ENCODE peak calls at places on chromosomes 7 and 10, in five cellular contexts. T is fibroblast of lung, Y is tibial artery, C is stomach, W is Panc1. X is an unnamed sample.

GRCh38 chr7:73521636-73522080 is 435 bp downstream of the BAZ1B start:
- DNase-seq in W (no peak), T (no peak), Y (no peak), C (peak; percentile 61), X (peak; percentile 59)

GRCh38 chr7:103658055-103659010 is 212.3 kb upstream of the SLC26A5 start:
- DNase-seq in W (no peak), C (no peak), Y (no peak), T (no peak), X (no peak)

GRCh38 chr10:72088879-72089585 is 681 bp upstream of the SPOCK2 start:
- DNase-seq in W (no peak), Y (no peak), T (peak; percentile 60), C (no peak), X (no peak)

GRCh38 chr7:42694894-42695553 is 216.8 kb downstream of the C7orf25 start:
- DNase-seq in T (peak; percentile 28), C (peak; percentile 62), W (no peak), Y (no peak), X (no peak)

GRCh38 chr10:118259288-118259906 is 82.7 kb downstream of the FAM204A start:
- DNase-seq in W (no peak), T (peak; percentile 15), Y (no peak), C (peak; percentile 31), X (no peak)

GRCh38 chr7:50584793-50585399 is 19.7 kb upstream of the DDC start:
- DNase-seq in Y (no peak), C (no peak), W (no peak), T (no peak), X (no peak)

GRCh38 chr7:48035967-48036478 is 680 bp downstream of the C7orf57 start:
- DNase-seq in C (no peak), Y (no peak), W (no peak), T (peak; percentile 35), X (peak; percentile 11)

GRCh38 chr10:96890172-96890513 is 58.0 kb downstream of the LCOR start:
- DNase-seq in T (no peak), C (no peak), W (no peak), Y (no peak), X (no peak)

GRCh38 chr7:30986331-30986730 is 22.6 kb downstream of the GHRHR start:
- DNase-seq in Y (no peak), W (no peak), T (no peak), C (no peak), X (no peak)

GRCh38 chr10:72567884-72568283 is 58.0 kb downstream of the MICU1 start:
- DNase-seq in C (no peak), Y (no peak), T (peak; percentile 18), W (peak; percentile 46), X (no peak)

GRCh38 chr7:117047496-117047895 is 94.2 kb downstream of the ST7 start:
- DNase-seq in W (no peak), C (no peak), T (peak; percentile 62), Y (no peak), X (no peak)

GRCh38 chr10:84254552-84255137 is 9.8 kb downstream of the RGR start:
- DNase-seq in T (no peak), C (no peak), W (no peak), Y (no peak), X (no peak)

GRCh38 chr10:75187961-75188426 is 22.6 kb upstream of the VDAC2 start:
- DNase-seq in T (peak; percentile 79), C (peak; percentile 64), Y (peak; percentile 66), W (no peak), X (no peak)

GRCh38 chr7:39413866-39414668 is 152.1 kb upstream of the YAE1 start:
- DNase-seq in W (no peak), T (peak; percentile 37), Y (no peak), C (peak; percentile 50), X (no peak)

GRCh38 chr10:77578583-77579227 is 58.9 kb downstream of the KCNMA1 start:
- DNase-seq in Y (no peak), T (no peak), W (no peak), C (no peak), X (no peak)

GRCh38 chr7:33185786-33186185 is 56.4 kb downstream of the BBS9 start:
- DNase-seq in C (no peak), T (peak; percentile 69), W (peak; percentile 48), Y (no peak), X (no peak)

GRCh38 chr10:86958831-86959736 is 685 bp downstream of the SNCG start:
- DNase-seq in C (no peak), T (peak; percentile 69), Y (peak; percentile 88), W (no peak), X (no peak)

GRCh38 chr7:151514461-151515396 is 5.0 kb downstream of the RHEB start:
- DNase-seq in C (no peak), T (peak; percentile 57), W (no peak), Y (no peak), X (no peak)

GRCh38 chr7:44498230-44498954 is 7.9 kb upstream of the NUDCD3 start:
- DNase-seq in Y (no peak), T (no peak), W (no peak), C (no peak), X (no peak)

GRCh38 chr10:107264742-107265141 is 100.2 kb upstream of the SORCS1 start:
- DNase-seq in W (no peak), Y (no peak), C (no peak), T (no peak), X (no peak)

GRCh38 chr10:99529483-99530107 is 3.1 kb upstream of the NKX2-3 start:
- DNase-seq in Y (no peak), T (peak; percentile 34), W (no peak), C (no peak), X (no peak)

GRCh38 chr7:35349001-35349400 is 95.1 kb upstream of the TBX20 start:
- DNase-seq in W (no peak), Y (no peak), T (no peak), C (no peak), X (no peak)
- H3K27ac ChIP-seq in W (no peak overlapping the region), Y (no peak overlapping the region), T (no peak overlapping the region), C (no peak overlapping the region), X (no peak overlapping the region)

DNA sequence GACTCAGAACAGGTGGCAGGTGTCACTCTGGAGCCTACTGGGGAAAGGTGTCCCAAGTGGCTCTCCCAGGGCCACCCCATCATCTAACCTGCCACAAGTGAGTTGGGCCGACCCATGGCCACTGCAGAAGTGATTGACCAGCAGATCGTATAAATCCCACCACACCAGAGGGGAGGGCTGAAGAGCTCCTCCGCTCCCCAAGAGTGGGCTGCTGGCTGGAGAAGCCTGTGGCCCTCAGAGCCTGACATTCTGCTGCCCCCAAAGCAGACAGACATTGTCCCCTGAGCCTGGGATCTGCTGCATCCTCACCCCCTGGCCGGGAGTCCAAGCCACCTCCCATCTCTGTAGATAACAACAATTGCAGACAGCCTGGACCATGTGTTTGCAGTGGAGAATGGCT is 36.7 kb downstream of the ANXA8 start:
- DNase-seq in T (no peak), Y (no peak), C (no peak), W (no peak), X (no peak)
- H3K27ac ChIP-seq in T (no peak overlapping the region), Y (no peak overlapping the region), C (no peak overlapping the region), W (no peak overlapping the region), X (no peak overlapping the region)

GRCh38 chr7:139943391-139943790 is 114.3 kb downstream of the TBXAS1 start:
- DNase-seq in T (no peak), C (no peak), Y (no peak), W (no peak), X (no peak)
- H3K27ac ChIP-seq in T (no peak overlapping the region), C (no peak overlapping the region), Y (no peak overlapping the region), W (no peak overlapping the region), X (no peak overlapping the region)

DNA sequence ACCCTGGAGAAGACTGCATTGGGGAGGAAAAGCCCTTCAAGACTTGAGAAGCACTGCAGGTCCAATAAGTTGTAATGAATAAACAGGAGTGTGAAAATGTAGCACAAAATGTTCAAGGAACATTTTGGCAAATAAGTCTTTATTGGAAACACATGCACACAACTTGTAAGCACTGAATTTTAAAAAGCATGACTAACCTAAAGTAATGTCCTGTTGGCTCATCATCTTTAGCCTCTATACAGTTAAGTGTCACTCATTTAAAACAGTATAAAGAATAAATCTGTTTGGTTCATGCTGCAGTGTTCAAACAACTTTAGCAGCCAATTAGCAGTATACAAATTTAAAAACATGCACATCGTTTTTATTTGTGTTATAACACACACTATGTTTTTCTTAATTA is 108.6 kb downstream of the CDK6 start:
- DNase-seq in T (peak; percentile 19), Y (no peak), W (no peak), C (no peak), X (no peak)
- H3K27ac ChIP-seq in T (no peak overlapping the region), Y (no peak overlapping the region), W (peak overlapping the region; percentile 6), C (no peak overlapping the region), X (no peak overlapping the region)

DNA sequence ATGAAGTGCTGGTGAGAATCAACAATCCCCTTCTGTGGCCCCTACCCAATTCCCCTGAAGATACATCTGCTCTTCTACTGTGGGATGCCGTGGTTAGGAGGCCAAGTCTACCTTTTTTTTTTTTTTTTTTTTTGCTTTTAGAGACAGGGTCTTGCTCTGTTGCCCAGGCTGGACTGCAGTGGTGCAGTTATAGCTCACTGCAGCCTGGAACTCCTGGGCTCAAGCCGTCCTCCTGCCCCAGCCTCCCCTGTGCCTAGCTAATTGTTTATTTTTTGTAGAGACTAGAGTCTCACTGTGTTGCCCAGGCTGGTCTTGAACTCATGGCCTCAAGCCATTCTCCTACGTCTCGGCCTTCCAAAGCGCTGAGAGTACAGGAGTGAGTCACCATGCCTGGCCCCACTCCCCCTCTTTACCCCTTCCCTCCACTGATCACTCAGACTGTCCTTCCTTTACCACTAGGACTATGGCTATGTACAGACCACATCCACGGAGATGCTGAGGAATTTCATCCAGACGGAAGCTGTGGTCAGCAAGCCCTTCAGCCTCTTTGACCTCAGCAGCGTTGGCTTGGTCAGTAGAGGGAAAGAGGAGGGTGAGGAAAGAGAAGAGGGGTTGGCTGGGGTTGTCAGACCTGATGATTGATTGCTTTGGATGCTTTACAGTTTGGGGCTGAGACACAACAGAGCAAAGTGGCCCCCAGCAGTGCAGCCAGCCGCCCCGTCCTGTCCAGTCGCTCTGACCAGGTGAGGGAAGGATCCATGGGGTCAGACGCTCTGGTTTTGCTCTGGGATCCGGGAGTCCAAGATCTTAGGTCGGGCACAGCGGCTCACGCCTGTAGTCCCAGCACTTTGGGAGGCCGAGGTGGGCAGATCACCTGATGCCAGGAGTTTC is 1.8 kb downstream of the AP4M1 start:
- DNase-seq in Y (no peak), C (no peak), T (peak; percentile 92), W (no peak), X (no peak)
- H3K27ac ChIP-seq in Y (no peak overlapping the region), C (no peak overlapping the region), T (peak overlapping the region; percentile 87), W (peak overlapping the region; percentile 90), X (no peak overlapping the region)

GRCh38 chr10:26464632-26465280 is 26.6 kb downstream of the APBB1IP start:
- DNase-seq in W (no peak), C (no peak), Y (no peak), T (no peak), X (no peak)

GRCh38 chr10:26467639-26468038 is 29.5 kb downstream of the APBB1IP start:
- DNase-seq in T (no peak), C (no peak), W (no peak), Y (no peak), X (no peak)

GRCh38 chr10:26468691-26469090 is 30.6 kb downstream of the APBB1IP start:
- DNase-seq in C (no peak), T (no peak), Y (no peak), W (no peak), X (no peak)

GRCh38 chr10:26472440-26472778 is 34.3 kb downstream of the APBB1IP start:
- DNase-seq in T (no peak), W (no peak), C (no peak), Y (no peak), X (no peak)

GRCh38 chr10:26468291-26468690 is 30.1 kb downstream of the APBB1IP start:
- DNase-seq in W (no peak), C (no peak), T (no peak), Y (no peak), X (no peak)
- H3K27ac ChIP-seq in W (no peak overlapping the region), C (no peak overlapping the region), T (no peak overlapping the region), Y (no peak overlapping the region), X (no peak overlapping the region)

GRCh38 chr10:122468220-122468922 is 7.0 kb downstream of the HTRA1 start:
- DNase-seq in Y (no peak), C (no peak), T (no peak), W (no peak), X (no peak)
- H3K27ac ChIP-seq in Y (peak overlapping the region; percentile 56), C (peak overlapping the region; percentile 56), T (peak overlapping the region; percentile 0), W (no peak overlapping the region), X (peak overlapping the region; percentile 21)